ENCODE peak calls at places on chromosomes 11 and 22, in six cellular contexts. U is fibroblast of the aortic adventitia, P is HCT116, D is neural progenitor cell, L is endothelial cell, Y is brain microvascular endothelial cell. J is an unnamed sample.

GRCh38 chr11:44400431-44400830 is 90.5 kb upstream of the ALX4 start:
- DNase-seq in U (no peak), Y (no peak), P (no peak), L (no peak), D (no peak), J (peak)

GRCh38 chr11:1853376-1854131 is 670 bp downstream of the LSP1 start:
- DNase-seq in D (no peak), L (no peak), U (no peak), P (no peak), Y (no peak), J (no peak)

GRCh38 chr11:28833670-28834069 is 725.5 kb downstream of the METTL15 start:
- DNase-seq in L (no peak), U (peak), P (no peak), D (no peak), Y (peak), J (peak)

GRCh38 chr11:36361901-36362391 is 65.9 kb downstream of the PRR5L start:
- DNase-seq in D (peak), P (no peak), U (peak), L (peak), Y (peak), J (peak)

GRCh38 chr22:32375678-32376450 is 18.2 kb downstream of the RFPL3 start:
- DNase-seq in Y (no peak), L (no peak), D (no peak), P (no peak), U (peak), J (no peak)

GRCh38 chr11:113351061-113351460 is 36.5 kb upstream of the ANKK1 start:
- DNase-seq in D (no peak), L (no peak), U (no peak), Y (no peak), P (no peak), J (no peak)

GRCh38 chr11:113113801-113114451 is 152.7 kb downstream of the NCAM1 start:
- DNase-seq in D (no peak), U (no peak), Y (no peak), L (no peak), P (no peak), J (no peak)

GRCh38 chr11:37533830-37534229 is 935.8 kb upstream of the RAG2 start:
- DNase-seq in L (no peak), Y (no peak), U (no peak), P (no peak), D (no peak), J (no peak)

GRCh38 chr11:101862410-101863233 is 52.2 kb upstream of the CEP126 start:
- DNase-seq in P (peak), D (peak), L (peak), U (peak), Y (peak), J (peak)

GRCh38 chr11:27397619-27398412 is 34.8 kb upstream of the CCDC34 start:
- DNase-seq in Y (no peak), P (no peak), L (no peak), U (no peak), D (no peak), J (no peak)

GRCh38 chr11:10305964-10306918 is 1.4 kb downstream of the ADM start:
- DNase-seq in U (no peak), D (peak), L (peak), P (no peak), Y (no peak), J (peak)

GRCh38 chr11:92838655-92839334 is 130.7 kb upstream of the MTNR1B start:
- DNase-seq in P (no peak), Y (peak), U (no peak), D (peak), L (no peak), J (no peak)

GRCh38 chr22:50482107-50483074 is 1.0 kb downstream of the ADM2 start:
- DNase-seq in L (no peak), Y (no peak), D (no peak), U (no peak), P (no peak), J (no peak)

GRCh38 chr11:84430661-84431060 is 1144.5 kb upstream of the CCDC90B start:
- DNase-seq in L (no peak), P (no peak), Y (no peak), U (no peak), D (peak), J (no peak)

GRCh38 chr11:15829312-15829711 is 527.0 kb downstream of the SOX6 start:
- DNase-seq in D (no peak), L (no peak), Y (no peak), U (no peak), P (no peak), J (no peak)

GRCh38 chr11:8038393-8038792 is 42.6 kb upstream of the TUB start:
- DNase-seq in U (no peak), Y (no peak), D (peak), L (no peak), P (no peak), J (no peak)

GRCh38 chr22:23094695-23095466 is 24.6 kb downstream of the GNAZ start:
- DNase-seq in L (no peak), Y (no peak), U (no peak), P (no peak), D (peak), J (no peak)

GRCh38 chr11:107836811-107837210 is 21.8 kb downstream of the SLC35F2 start:
- DNase-seq in D (no peak), Y (no peak), U (no peak), L (no peak), P (no peak), J (no peak)

GRCh38 chr11:92225563-92226308 is 1.1 kb downstream of the FAT3 start:
- DNase-seq in U (no peak), Y (no peak), D (peak), L (peak), P (no peak), J (peak)

GRCh38 chr22:38817196-38817595 is 23.3 kb upstream of the DNAL4 start:
- DNase-seq in P (no peak), L (no peak), U (no peak), Y (no peak), D (no peak), J (no peak)

GRCh38 chr22:38815844-38816243 is 21.9 kb upstream of the DNAL4 start:
- DNase-seq in P (no peak), Y (no peak), U (no peak), D (no peak), L (no peak), J (no peak)

GRCh38 chr22:38811241-38811640 is 17.3 kb upstream of the DNAL4 start:
- DNase-seq in L (no peak), Y (no peak), U (no peak), D (no peak), P (no peak), J (no peak)
- TF ChIP-seq CTCF in L (no peak), Y (no peak), U (no peak), D (no peak), P (no peak), J (no peak)

GRCh38 chr11:575996-576756 is at the start of gene PHRF1:
- DNase-seq in Y (peak), D (peak), L (peak), P (peak), U (peak), J (peak)
- TF ChIP-seq CTCF in Y (no peak), D (no peak), L (no peak), P (no peak), U (no peak), J (no peak)

DNA sequence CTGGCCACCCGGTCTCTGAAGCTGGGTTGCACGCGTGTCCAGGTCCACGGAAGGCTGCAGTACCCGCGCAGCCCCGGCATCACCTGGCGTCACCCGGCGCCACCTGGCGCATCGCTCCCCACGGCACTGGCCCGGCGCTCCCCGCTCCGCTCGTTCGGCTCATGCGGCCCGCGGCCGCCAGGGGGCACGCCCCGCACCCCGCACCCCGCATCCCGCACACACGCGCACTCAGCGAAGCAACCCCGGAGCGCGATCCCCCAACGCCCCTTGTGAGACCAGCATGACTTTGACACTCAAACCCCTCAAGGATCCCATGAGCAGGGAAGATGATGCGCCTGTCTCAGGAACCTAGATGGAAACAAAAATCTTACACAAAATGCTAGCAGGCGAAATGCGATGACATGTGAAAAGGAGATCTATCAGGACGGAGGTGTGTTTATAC is 11.9 kb downstream of the B3GNT6 start:
- DNase-seq in P (peak), L (peak), U (no peak), Y (no peak), D (peak), J (peak)
- TF ChIP-seq CTCF in P (peak), L (peak), U (peak), Y (peak), D (peak), J (peak)

GRCh38 chr11:73907191-73907590 is 30.4 kb downstream of the PAAF1 start:
- DNase-seq in D (no peak), Y (peak), U (peak), P (peak), L (no peak), J (peak)
- TF ChIP-seq CTCF in D (no peak), Y (no peak), U (peak), P (peak), L (no peak), J (peak)

GRCh38 chr11:73510106-73510505 is 87.8 kb downstream of the FAM168A start:
- DNase-seq in L (no peak), U (no peak), P (no peak), D (no peak), Y (no peak), J (no peak)
- TF ChIP-seq CTCF in L (no peak), U (no peak), P (no peak), D (no peak), Y (no peak), J (no peak)

GRCh38 chr11:86606270-86606848 is 66.1 kb downstream of the ME3 start:
- DNase-seq in U (no peak), P (no peak), D (no peak), Y (no peak), L (no peak), J (no peak)

GRCh38 chr11:86610559-86611341 is 61.7 kb downstream of the ME3 start:
- DNase-seq in P (no peak), D (peak), U (no peak), Y (no peak), L (no peak), J (peak)

GRCh38 chr11:86608251-86608799 is 64.1 kb downstream of the ME3 start:
- DNase-seq in L (peak), Y (peak), D (peak), U (peak), P (peak), J (peak)

GRCh38 chr11:86606849-86607481 is 65.5 kb downstream of the ME3 start:
- DNase-seq in L (no peak), Y (peak), P (no peak), D (no peak), U (peak), J (peak)
- TF ChIP-seq CTCF in L (no peak), Y (no peak), P (peak), D (no peak), U (peak), J (peak)

DNA sequence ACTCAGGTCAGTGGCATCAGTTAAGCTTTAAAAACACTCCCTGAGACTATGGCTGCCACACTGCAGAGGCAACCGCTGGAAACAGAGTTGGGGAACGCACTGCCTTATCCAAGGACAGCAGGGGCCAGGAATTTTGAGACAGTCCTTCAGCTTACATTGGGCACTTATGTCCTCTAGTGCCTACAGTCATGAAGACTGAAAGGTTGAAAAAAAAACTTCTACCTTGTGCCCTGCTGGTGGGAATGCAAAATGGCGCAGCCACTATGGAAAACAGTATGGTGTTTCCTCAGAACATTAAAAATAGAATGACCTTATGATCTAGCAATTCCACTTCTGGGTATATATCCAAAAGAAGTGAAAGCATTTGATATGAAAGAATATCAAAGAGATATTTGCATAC is 19.6 kb downstream of the DKK3 start:
- DNase-seq in P (no peak), L (no peak), U (no peak), Y (no peak), D (no peak), J (no peak)
- TF ChIP-seq CTCF in P (peak), L (peak), U (peak), Y (peak), D (peak), J (peak)

DNA sequence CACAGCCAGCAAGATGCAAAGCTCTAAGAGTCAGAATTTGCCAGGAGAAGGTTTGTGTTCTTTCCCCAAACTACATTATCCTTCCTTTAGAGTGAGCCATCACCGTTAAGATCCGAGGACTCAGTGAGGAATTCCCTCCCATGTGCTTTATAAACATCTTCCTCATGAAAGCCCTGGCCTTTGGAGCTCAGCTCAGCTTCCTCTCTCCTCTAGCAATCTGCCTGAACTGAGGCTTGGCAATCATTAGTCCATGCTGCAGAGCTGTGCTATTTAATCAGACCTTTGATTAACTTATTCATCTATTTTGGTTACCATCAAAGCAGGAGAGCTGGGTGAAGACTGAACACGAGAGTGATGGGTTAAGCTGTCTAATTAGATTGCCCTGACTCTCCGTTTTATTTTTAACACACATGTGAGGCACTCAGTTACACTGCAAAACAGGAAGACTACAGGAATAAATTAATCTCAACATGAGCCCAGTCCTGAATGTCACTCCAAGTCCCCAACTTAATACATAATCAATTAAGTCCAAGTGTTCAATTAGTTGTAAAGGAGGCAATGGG is 351.3 kb downstream of the LARGE1 start:
- DNase-seq in D (no peak), L (no peak), P (no peak), Y (no peak), U (no peak), J (no peak)
- TF ChIP-seq CTCF in D (no peak), L (no peak), P (no peak), Y (no peak), U (no peak), J (no peak)

J was measured in cardiac fibroblast.